ENCODE peak calls at places on chromosomes 11 and 22, in four cellular contexts. One of them, this sample, is unnamed.

GRCh38 chr22:41584881-41585280 is 4.8 kb downstream of the PMM1 start:
- DNase-seq in A549: no peak
- DNase-seq in fibroblast of lung: no peak
- DNase-seq in mesenchymal stem cell: no peak
- DNase-seq in this sample: no peak

GRCh38 chr11:832529-833113 is at the start of gene CD151:
- DNase-seq in mesenchymal stem cell: peak; percentile 64
- DNase-seq in fibroblast of lung: no peak
- DNase-seq in A549: peak; percentile 68
- DNase-seq in this sample: peak; percentile 63

GRCh38 chr22:50670513-50670912 is 2.1 kb upstream of the SHANK3 start:
- DNase-seq in fibroblast of lung: no peak
- DNase-seq in A549: no peak
- DNase-seq in mesenchymal stem cell: no peak
- DNase-seq in this sample: no peak

GRCh38 chr22:25085156-25085555 is 114.5 kb upstream of the CRYBB3 start:
- DNase-seq in mesenchymal stem cell: no peak
- DNase-seq in fibroblast of lung: no peak
- DNase-seq in A549: no peak
- DNase-seq in this sample: no peak

GRCh38 chr11:96949464-96949863 is 559.7 kb downstream of the JRKL start:
- DNase-seq in fibroblast of lung: no peak
- DNase-seq in mesenchymal stem cell: no peak
- DNase-seq in A549: no peak
- DNase-seq in this sample: no peak

GRCh38 chr11:114195981-114196731 is 100.0 kb upstream of the NNMT start:
- DNase-seq in A549: no peak
- DNase-seq in mesenchymal stem cell: no peak
- DNase-seq in fibroblast of lung: no peak
- DNase-seq in this sample: peak; percentile 34

GRCh38 chr11:16242806-16243205 is 113.5 kb downstream of the SOX6 start:
- DNase-seq in A549: no peak
- DNase-seq in fibroblast of lung: no peak
- DNase-seq in mesenchymal stem cell: no peak
- DNase-seq in this sample: no peak

GRCh38 chr11:2761131-2762030 is 61.6 kb upstream of the KCNQ1OT1 start:
- DNase-seq in mesenchymal stem cell: no peak
- DNase-seq in A549: no peak
- DNase-seq in fibroblast of lung: no peak
- DNase-seq in this sample: no peak

GRCh38 chr11:116936754-116937153 is 99.3 kb upstream of the APOA1 start:
- DNase-seq in A549: no peak
- DNase-seq in mesenchymal stem cell: no peak
- DNase-seq in fibroblast of lung: no peak
- DNase-seq in this sample: no peak

GRCh38 chr11:57597461-57597892 is at the start of gene SERPING1:
- DNase-seq in mesenchymal stem cell: no peak
- DNase-seq in fibroblast of lung: peak; percentile 48
- DNase-seq in A549: no peak
- DNase-seq in this sample: no peak

GRCh38 chr11:12079726-12080556 is 30.4 kb upstream of the MICAL2 start:
- DNase-seq in mesenchymal stem cell: peak; percentile 99
- DNase-seq in fibroblast of lung: peak; percentile 98
- DNase-seq in A549: peak; percentile 96
- DNase-seq in this sample: peak; percentile 98

GRCh38 chr11:130527648-130528300 is 79.3 kb downstream of the ADAMTS15 start:
- DNase-seq in mesenchymal stem cell: peak; percentile 70
- DNase-seq in A549: no peak
- DNase-seq in fibroblast of lung: peak; percentile 42
- DNase-seq in this sample: no peak

GRCh38 chr11:70828498-70829159 is 423.7 kb downstream of the SHANK2 start:
- DNase-seq in mesenchymal stem cell: no peak
- DNase-seq in fibroblast of lung: no peak
- DNase-seq in A549: no peak
- DNase-seq in this sample: no peak

GRCh38 chr11:65501530-65502273 is 2.9 kb downstream of the MALAT1 start:
- DNase-seq in fibroblast of lung: peak; percentile 61
- DNase-seq in mesenchymal stem cell: peak; percentile 73
- DNase-seq in A549: peak; percentile 67
- DNase-seq in this sample: peak; percentile 51

GRCh38 chr11:76918941-76919386 is 58.2 kb downstream of the ACER3 start:
- DNase-seq in mesenchymal stem cell: peak; percentile 75
- DNase-seq in A549: peak; percentile 69
- DNase-seq in fibroblast of lung: peak; percentile 78
- DNase-seq in this sample: peak; percentile 40

GRCh38 chr11:122720482-122720881 is 65.0 kb downstream of the UBASH3B start:
- DNase-seq in fibroblast of lung: no peak
- DNase-seq in mesenchymal stem cell: peak; percentile 38
- DNase-seq in A549: no peak
- DNase-seq in this sample: peak; percentile 73

DNA sequence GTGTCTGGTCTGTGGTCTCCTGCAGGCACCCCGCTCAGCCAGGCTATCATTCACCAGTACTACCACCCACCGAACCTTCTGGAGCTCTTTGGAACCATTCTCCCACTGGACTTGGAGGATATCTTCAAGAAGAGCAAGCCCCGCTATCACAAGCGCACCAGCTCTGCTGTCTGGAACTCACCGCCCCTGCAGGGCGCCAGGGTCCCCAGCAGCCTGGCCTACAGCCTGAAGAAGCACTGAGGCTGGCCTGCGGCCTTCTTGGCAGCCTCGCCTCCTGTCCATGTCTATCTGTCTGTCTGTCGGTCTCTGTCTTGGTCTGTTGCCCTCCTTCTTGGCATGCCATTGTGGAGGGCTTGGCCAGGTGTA is 27.9 kb downstream of the INCENP start:
- DNase-seq in A549: no peak
- DNase-seq in mesenchymal stem cell: no peak
- DNase-seq in fibroblast of lung: no peak
- DNase-seq in this sample: no peak
- H3K4me2 ChIP-seq in A549: no peak overlapping the region
- H3K4me2 ChIP-seq in mesenchymal stem cell: no peak overlapping the region
- H3K4me2 ChIP-seq in fibroblast of lung: no peak overlapping the region
- H3K4me2 ChIP-seq in this sample: no peak overlapping the region

GRCh38 chr11:102935514-102935913 is 20.0 kb downstream of the MMP13 start:
- DNase-seq in mesenchymal stem cell: no peak
- DNase-seq in A549: no peak
- DNase-seq in fibroblast of lung: no peak
- DNase-seq in this sample: no peak

GRCh38 chr11:102946237-102946636 is 9.3 kb downstream of the MMP13 start:
- DNase-seq in A549: no peak
- DNase-seq in mesenchymal stem cell: no peak
- DNase-seq in fibroblast of lung: no peak
- DNase-seq in this sample: no peak

GRCh38 chr11:102936864-102937509 is 18.5 kb downstream of the MMP13 start:
- DNase-seq in fibroblast of lung: no peak
- DNase-seq in mesenchymal stem cell: no peak
- DNase-seq in A549: no peak
- DNase-seq in this sample: no peak

DNA sequence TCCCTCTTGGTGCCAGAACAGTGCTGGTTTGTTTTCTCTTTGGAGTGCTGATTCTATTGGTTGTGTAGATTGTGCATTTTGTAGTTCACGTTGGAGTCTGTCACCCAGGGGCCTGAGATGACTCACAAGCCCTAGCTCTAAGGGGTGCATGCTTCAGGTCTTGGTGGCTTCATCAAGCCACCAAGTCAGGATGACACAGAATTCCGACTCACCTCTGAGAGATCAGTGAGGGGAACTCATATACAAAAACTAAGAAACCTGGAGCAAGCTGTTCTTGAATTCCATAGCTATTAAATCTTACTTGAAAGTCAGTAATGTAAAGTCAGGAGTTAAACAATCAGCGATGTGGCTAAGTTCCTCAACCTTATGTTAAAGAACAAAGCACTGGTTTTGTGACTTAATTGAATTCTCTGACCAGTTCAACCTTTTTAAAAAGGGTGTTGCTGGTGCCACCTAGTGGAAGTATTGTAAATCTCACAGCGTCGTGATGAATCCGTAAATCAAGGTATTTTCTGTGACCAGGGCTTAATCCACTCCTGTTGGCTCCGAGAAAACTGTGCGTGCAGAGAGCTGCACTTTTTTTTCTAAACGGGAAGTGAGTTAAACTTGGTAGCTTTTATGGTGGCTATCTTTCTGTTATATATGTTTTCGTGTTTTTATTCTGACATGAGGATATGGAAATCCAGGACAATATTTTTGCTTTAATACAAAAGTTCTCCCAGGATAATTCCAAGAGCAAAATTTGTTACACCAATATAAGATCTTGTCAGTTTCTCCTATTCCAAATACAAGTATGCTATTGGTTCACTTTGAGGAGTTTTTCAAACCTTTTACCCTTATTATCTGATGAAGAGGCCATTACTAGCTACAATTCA is 14.6 kb downstream of the MMP13 start:
- DNase-seq in A549: peak; percentile 59
- DNase-seq in fibroblast of lung: peak; percentile 76
- DNase-seq in mesenchymal stem cell: peak; percentile 76
- DNase-seq in this sample: peak; percentile 66
- H3K27ac ChIP-seq in A549: no peak overlapping the region
- H3K27ac ChIP-seq in fibroblast of lung: no peak overlapping the region
- H3K27ac ChIP-seq in mesenchymal stem cell: peak overlapping the region; percentile 3
- H3K27ac ChIP-seq in this sample: no peak overlapping the region

GRCh38 chr22:39802682-39803081 is 90.9 kb downstream of the ENTHD1 start:
- DNase-seq in fibroblast of lung: no peak
- DNase-seq in A549: no peak
- DNase-seq in mesenchymal stem cell: no peak
- DNase-seq in this sample: no peak
- H3K4me3 ChIP-seq in fibroblast of lung: no peak overlapping the region
- H3K4me3 ChIP-seq in A549: no peak overlapping the region
- H3K4me3 ChIP-seq in mesenchymal stem cell: no peak overlapping the region
- H3K4me3 ChIP-seq in this sample: no peak overlapping the region

DNA sequence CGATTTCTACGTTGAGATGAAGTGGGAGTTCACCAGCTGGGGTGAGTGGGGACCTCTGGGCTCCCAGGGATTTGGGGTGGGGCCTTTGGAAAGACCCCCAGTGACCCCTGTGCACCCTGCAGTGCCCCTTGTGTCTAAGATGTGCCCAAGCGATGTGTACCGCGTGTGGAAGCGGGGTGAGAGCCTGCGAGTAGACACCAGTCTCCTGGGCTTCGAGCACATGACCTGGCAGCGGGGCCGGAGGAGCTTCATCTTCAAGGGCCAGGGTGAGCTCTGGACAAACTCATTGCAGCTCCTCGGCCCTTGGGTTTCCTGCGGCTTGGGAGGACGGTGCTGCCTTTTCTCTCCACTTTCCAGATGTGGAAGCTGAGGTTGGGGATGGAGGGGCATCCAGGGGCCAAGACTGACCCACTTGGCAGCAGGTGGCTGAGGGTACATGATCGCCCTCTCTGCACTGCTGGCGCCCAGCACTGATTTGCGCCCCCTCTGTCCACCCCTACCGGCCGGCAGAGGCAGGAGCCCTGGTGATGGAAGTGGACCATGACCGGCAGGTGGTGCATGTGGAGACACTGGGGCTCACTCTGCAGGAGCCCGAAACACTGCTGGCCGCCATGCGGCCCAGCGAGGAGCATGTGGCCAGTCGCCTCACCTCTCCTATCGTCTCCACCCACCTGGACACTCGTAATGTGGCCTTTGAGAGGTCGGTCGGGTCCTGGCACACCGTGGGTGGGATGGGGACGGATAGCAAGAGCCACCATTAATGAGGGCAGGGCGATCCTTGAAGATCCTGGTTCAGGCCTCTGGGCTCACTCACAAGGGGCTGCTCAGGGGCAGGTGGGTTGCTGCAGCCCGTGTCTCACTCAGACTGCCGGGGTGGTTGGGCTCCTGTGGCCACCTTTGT is 2.6 kb downstream of the ANKRD13D start:
- DNase-seq in mesenchymal stem cell: no peak
- DNase-seq in fibroblast of lung: no peak
- DNase-seq in A549: no peak
- DNase-seq in this sample: no peak
- H3K4me2 ChIP-seq in mesenchymal stem cell: no peak overlapping the region
- H3K4me2 ChIP-seq in fibroblast of lung: no peak overlapping the region
- H3K4me2 ChIP-seq in A549: no peak overlapping the region
- H3K4me2 ChIP-seq in this sample: no peak overlapping the region

GRCh38 chr22:38034278-38034882 is 22.8 kb upstream of the PICK1 start:
- DNase-seq in fibroblast of lung: peak; percentile 91
- DNase-seq in A549: peak; percentile 82
- DNase-seq in mesenchymal stem cell: peak; percentile 93
- DNase-seq in this sample: peak; percentile 83

GRCh38 chr22:38034884-38035529 is 22.2 kb upstream of the PICK1 start:
- DNase-seq in A549: no peak
- DNase-seq in mesenchymal stem cell: no peak
- DNase-seq in fibroblast of lung: peak; percentile 16
- DNase-seq in this sample: no peak

GRCh38 chr22:38032681-38033521 is 24.3 kb upstream of the PICK1 start:
- DNase-seq in mesenchymal stem cell: peak; percentile 84
- DNase-seq in fibroblast of lung: peak; percentile 82
- DNase-seq in A549: peak; percentile 53
- DNase-seq in this sample: no peak

GRCh38 chr22:38035530-38035885 is 21.7 kb upstream of the PICK1 start:
- DNase-seq in A549: no peak
- DNase-seq in mesenchymal stem cell: no peak
- DNase-seq in fibroblast of lung: no peak
- DNase-seq in this sample: no peak

DNA sequence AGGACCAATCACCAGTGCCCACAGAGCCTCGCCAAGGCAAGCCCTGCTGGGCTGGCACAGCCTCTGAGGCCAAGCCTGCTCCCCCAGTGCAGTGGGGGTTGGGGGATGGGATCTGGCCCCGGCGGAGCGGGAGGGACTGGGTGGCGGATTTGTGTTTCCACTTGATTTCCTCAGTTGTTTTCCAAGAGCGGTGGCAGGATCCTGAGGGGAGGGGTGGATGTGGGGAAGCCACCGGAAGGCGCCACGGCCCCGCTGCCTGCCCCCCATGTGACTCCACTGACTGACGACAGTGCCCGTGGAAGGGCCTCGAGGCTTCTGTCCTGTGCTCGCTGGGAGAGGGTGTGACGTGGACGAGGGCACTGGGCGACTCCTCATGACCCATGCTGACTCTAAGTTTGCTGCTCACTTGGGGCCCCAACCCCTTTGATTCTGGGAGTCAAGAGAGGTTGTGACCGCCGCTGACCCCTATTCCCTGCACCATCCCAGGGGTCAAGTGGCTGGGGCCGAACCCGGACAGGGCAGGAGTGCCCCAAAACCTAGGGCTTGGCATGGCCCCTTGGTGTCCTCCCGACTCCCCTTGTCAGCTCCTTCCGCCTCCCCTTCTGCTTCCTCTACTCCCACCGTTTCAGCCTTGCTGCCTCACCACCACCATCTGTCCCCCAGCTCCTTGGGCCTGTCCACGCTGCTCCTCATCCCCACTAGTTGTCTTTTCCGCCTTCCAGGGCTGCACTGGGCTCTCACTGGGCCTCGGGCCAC is 23.5 kb upstream of the PICK1 start:
- DNase-seq in fibroblast of lung: no peak
- DNase-seq in mesenchymal stem cell: no peak
- DNase-seq in A549: no peak
- DNase-seq in this sample: no peak
- H3K27ac ChIP-seq in fibroblast of lung: peak overlapping the region; percentile 66
- H3K27ac ChIP-seq in mesenchymal stem cell: peak overlapping the region; percentile 55
- H3K27ac ChIP-seq in A549: peak overlapping the region; percentile 96
- H3K27ac ChIP-seq in this sample: no peak overlapping the region

GRCh38 chr22:42764895-42765363 is 44.3 kb upstream of the A4GALT start:
- DNase-seq in mesenchymal stem cell: no peak
- DNase-seq in fibroblast of lung: no peak
- DNase-seq in A549: no peak
- DNase-seq in this sample: no peak
- H3K4me3 ChIP-seq in mesenchymal stem cell: no peak overlapping the region
- H3K4me3 ChIP-seq in fibroblast of lung: no peak overlapping the region
- H3K4me3 ChIP-seq in A549: no peak overlapping the region
- H3K4me3 ChIP-seq in this sample: no peak overlapping the region